ENCODE peak calls at places on chromosomes 6 and 20, in seven cellular contexts. Z, W, J, A, B, X and T are unnamed samples.

GRCh38 chr20:53050338-53050737 is 78.2 kb downstream of the TSHZ2 start:
- DNase-seq in Z (no peak), W (no peak), J (no peak), A (no peak), B (no peak), X (no peak), T (no peak)

GRCh38 chr6:134609862-134610261 is 291.9 kb upstream of the SGK1 start:
- DNase-seq in Z (no peak), W (no peak), J (no peak), A (no peak), B (no peak), X (no peak), T (no peak)

GRCh38 chr6:121641158-121641557 is 205.7 kb downstream of the GJA1 start:
- DNase-seq in Z (no peak), W (no peak), J (no peak), A (no peak), B (no peak), X (no peak), T (no peak)

GRCh38 chr6:128202169-128202765 is 301.4 kb upstream of the THEMIS start:
- DNase-seq in Z (no peak), W (peak; percentile 69), J (no peak), A (no peak), B (no peak), X (no peak), T (no peak)

GRCh38 chr6:2162089-2162465 is 83.3 kb downstream of the GMDS start:
- DNase-seq in Z (no peak), W (no peak), J (no peak), A (no peak), B (no peak), X (no peak), T (no peak)

GRCh38 chr6:12001706-12002070 is 10.4 kb upstream of the HIVEP1 start:
- DNase-seq in Z (no peak), W (no peak), J (no peak), A (no peak), B (no peak), X (no peak), T (no peak)

GRCh38 chr6:109229536-109229935 is 134.2 kb downstream of the CEP57L1 start:
- DNase-seq in Z (no peak), W (no peak), J (no peak), A (no peak), B (no peak), X (no peak), T (no peak)

GRCh38 chr6:38138374-38138773 is 318.8 kb downstream of the ZFAND3 start:
- DNase-seq in Z (no peak), W (no peak), J (no peak), A (no peak), B (no peak), X (no peak), T (no peak)

GRCh38 chr6:130503146-130503545 is 137.3 kb downstream of the TMEM200A start:
- DNase-seq in Z (no peak), W (no peak), J (no peak), A (no peak), B (no peak), X (no peak), T (no peak)

GRCh38 chr6:105676837-105677236 is 274.0 kb upstream of the PREP start:
- DNase-seq in Z (no peak), W (no peak), J (no peak), A (no peak), B (no peak), X (no peak), T (no peak)

GRCh38 chr6:40634429-40634828 is 47.3 kb upstream of the LRFN2 start:
- DNase-seq in Z (no peak), W (no peak), J (no peak), A (no peak), B (no peak), X (peak; percentile 34), T (no peak)

GRCh38 chr6:161748535-161749386 is 474.9 kb upstream of the AGPAT4 start:
- DNase-seq in Z (no peak), W (peak; percentile 82), J (no peak), A (peak; percentile 19), B (no peak), X (peak; percentile 9), T (peak; percentile 56)

GRCh38 chr20:60172306-60172984 is 214.2 kb downstream of the CDH26 start:
- DNase-seq in Z (no peak), W (no peak), J (no peak), A (no peak), B (no peak), X (no peak), T (no peak)

GRCh38 chr6:83920017-83920416 is 60.5 kb downstream of the CYB5R4 start:
- DNase-seq in Z (no peak), W (no peak), J (no peak), A (no peak), B (no peak), X (no peak), T (no peak)

GRCh38 chr20:9369557-9369956 is 144.8 kb upstream of the LAMP5 start:
- DNase-seq in Z (no peak), W (peak; percentile 72), J (no peak), A (no peak), B (no peak), X (no peak), T (no peak)

GRCh38 chr20:57498425-57499400 is 26.2 kb downstream of the CTCFL start:
- DNase-seq in Z (no peak), W (peak; percentile 78), J (no peak), A (peak; percentile 70), B (no peak), X (no peak), T (peak; percentile 82)

GRCh38 chr6:149897015-149897697 is 757 bp downstream of the RAET1E start:
- DNase-seq in Z (no peak), W (no peak), J (no peak), A (no peak), B (peak; percentile 92), X (no peak), T (no peak)

GRCh38 chr20:57714409-57715267 is 4.8 kb upstream of the PMEPA1 start:
- DNase-seq in Z (no peak), W (no peak), J (no peak), A (no peak), B (no peak), X (no peak), T (no peak)

GRCh38 chr6:142915129-142915697 is 29.8 kb downstream of the HIVEP2 start:
- DNase-seq in Z (no peak), W (no peak), J (no peak), A (no peak), B (no peak), X (no peak), T (no peak)

GRCh38 chr6:33023536-33023935 is 14.1 kb upstream of the HLA-DOA start:
- DNase-seq in Z (no peak), W (no peak), J (no peak), A (no peak), B (no peak), X (no peak), T (no peak)

GRCh38 chr6:31122803-31123706 is 2.8 kb upstream of the CDSN start:
- DNase-seq in Z (no peak), W (peak; percentile 41), J (no peak), A (no peak), B (peak; percentile 84), X (no peak), T (no peak)

GRCh38 chr20:15449061-15449460 is 1111.6 kb upstream of the FLRT3 start:
- DNase-seq in Z (no peak), W (no peak), J (no peak), A (no peak), B (no peak), X (no peak), T (no peak)

GRCh38 chr6:9647043-9647520 is 767.8 kb downstream of the TFAP2A start:
- DNase-seq in Z (no peak), W (no peak), J (no peak), A (no peak), B (no peak), X (no peak), T (no peak)

GRCh38 chr20:50723672-50724071 is 7.7 kb upstream of the PARD6B start:
- DNase-seq in Z (no peak), W (no peak), J (no peak), A (no peak), B (no peak), X (no peak), T (no peak)

GRCh38 chr6:17724341-17724740 is 17.6 kb upstream of the NUP153 start:
- DNase-seq in Z (no peak), W (no peak), J (no peak), A (no peak), B (no peak), X (no peak), T (no peak)

GRCh38 chr6:25192562-25192961 is 86.6 kb upstream of the CARMIL1 start:
- DNase-seq in Z (no peak), W (no peak), J (no peak), A (no peak), B (peak; percentile 56), X (no peak), T (no peak)